ENCODE peak calls at places on chromosomes 7 and 10, in eight cellular contexts. H, L, A, O, Y, F, U and Q are unnamed samples.

GRCh38 chr10:132808568-132809236 is 22.8 kb upstream of the NKX6-2 start:
- DNase-seq in H (no peak), L (no peak), A (no peak), O (no peak), Y (no peak), F (no peak), U (no peak), Q (no peak)

GRCh38 chr7:31327071-31327470 is 13.5 kb downstream of the NEUROD6 start:
- DNase-seq in H (no peak), L (no peak), A (no peak), O (peak; percentile 23), Y (no peak), F (no peak), U (no peak), Q (no peak)

GRCh38 chr7:106121189-106121799 is 9.2 kb upstream of the SYPL1 start:
- DNase-seq in H (no peak), L (no peak), A (no peak), O (no peak), Y (no peak), F (no peak), U (no peak), Q (no peak)

GRCh38 chr10:71998119-71998839 is 34.1 kb downstream of the CHST3 start:
- DNase-seq in H (no peak), L (no peak), A (no peak), O (peak; percentile 15), Y (no peak), F (no peak), U (no peak), Q (no peak)

GRCh38 chr10:80921032-80921431 is 383.3 kb downstream of the SH2D4B start:
- DNase-seq in H (no peak), L (no peak), A (no peak), O (no peak), Y (no peak), F (no peak), U (no peak), Q (no peak)

GRCh38 chr10:114661212-114661611 is 3.1 kb upstream of the ABLIM1 start:
- DNase-seq in H (no peak), L (no peak), A (no peak), O (no peak), Y (no peak), F (no peak), U (no peak), Q (no peak)

GRCh38 chr7:1663857-1664651 is 6.0 kb upstream of the ELFN1 start:
- DNase-seq in H (no peak), L (no peak), A (no peak), O (no peak), Y (no peak), F (no peak), U (peak; percentile 9), Q (peak; percentile 8)

GRCh38 chr7:26397786-26398435 is 106.2 kb downstream of the SNX10 start:
- DNase-seq in H (peak; percentile 54), L (peak; percentile 19), A (no peak), O (no peak), Y (peak; percentile 65), F (no peak), U (no peak), Q (peak; percentile 32)

GRCh38 chr10:70899096-70899495 is 10.7 kb upstream of the PCBD1 start:
- DNase-seq in H (no peak), L (no peak), A (no peak), O (no peak), Y (no peak), F (no peak), U (no peak), Q (no peak)

GRCh38 chr10:89442347-89442746 is 28.0 kb downstream of the IFIT5 start:
- DNase-seq in H (no peak), L (no peak), A (no peak), O (no peak), Y (no peak), F (no peak), U (no peak), Q (no peak)

GRCh38 chr7:110050831-110051230 is 1040.1 kb upstream of the LRRN3 start:
- DNase-seq in H (no peak), L (no peak), A (no peak), O (no peak), Y (no peak), F (no peak), U (no peak), Q (no peak)

GRCh38 chr10:87642988-87643387 is 16.7 kb upstream of the PAPSS2 start:
- DNase-seq in H (no peak), L (no peak), A (no peak), O (no peak), Y (no peak), F (no peak), U (no peak), Q (no peak)

GRCh38 chr10:59508296-59508695 is 145.9 kb upstream of the FAM13C start:
- DNase-seq in H (no peak), L (no peak), A (no peak), O (peak; percentile 30), Y (no peak), F (no peak), U (no peak), Q (no peak)

GRCh38 chr7:40915061-40915460 is 780.3 kb downstream of the SUGCT start:
- DNase-seq in H (no peak), L (no peak), A (no peak), O (no peak), Y (no peak), F (no peak), U (no peak), Q (no peak)

GRCh38 chr10:114100848-114101741 is 57.4 kb downstream of the ADRB1 start:
- DNase-seq in H (peak; percentile 23), L (no peak), A (no peak), O (no peak), Y (no peak), F (peak; percentile 36), U (no peak), Q (no peak)

GRCh38 chr7:133358728-133359127 is 105.8 kb downstream of the EXOC4 start:
- DNase-seq in H (no peak), L (no peak), A (no peak), O (no peak), Y (no peak), F (no peak), U (no peak), Q (no peak)

GRCh38 chr10:91978585-91978984 is 55.0 kb downstream of the BTAF1 start:
- DNase-seq in H (no peak), L (no peak), A (no peak), O (no peak), Y (no peak), F (no peak), U (no peak), Q (no peak)

GRCh38 chr7:135768990-135769389 is 20.4 kb upstream of the FAM180A start:
- DNase-seq in H (no peak), L (no peak), A (no peak), O (no peak), Y (no peak), F (no peak), U (no peak), Q (no peak)

GRCh38 chr7:129368389-129368986 is 65.7 kb upstream of the STRIP2 start:
- DNase-seq in H (peak; percentile 73), L (peak; percentile 62), A (no peak), O (no peak), Y (no peak), F (peak; percentile 42), U (no peak), Q (no peak)

GRCh38 chr10:98423691-98424120 is 8.7 kb upstream of the PYROXD2 start:
- DNase-seq in H (no peak), L (no peak), A (no peak), O (no peak), Y (no peak), F (no peak), U (no peak), Q (no peak)

GRCh38 chr7:92595281-92595680 is 5.1 kb upstream of the FAM133B start:
- DNase-seq in H (no peak), L (no peak), A (no peak), O (peak; percentile 85), Y (no peak), F (no peak), U (no peak), Q (no peak)

GRCh38 chr7:13132314-13132713 is 444.9 kb downstream of the ARL4A start:
- DNase-seq in H (no peak), L (no peak), A (no peak), O (no peak), Y (no peak), F (no peak), U (no peak), Q (no peak)

GRCh38 chr7:52811537-52811936 is 223.9 kb upstream of the POM121L12 start:
- DNase-seq in H (no peak), L (no peak), A (no peak), O (no peak), Y (no peak), F (no peak), U (no peak), Q (no peak)

GRCh38 chr7:47202146-47202768 is 379.7 kb downstream of the TNS3 start:
- DNase-seq in H (no peak), L (no peak), A (no peak), O (no peak), Y (no peak), F (no peak), U (no peak), Q (no peak)

GRCh38 chr7:151830121-151830815 is 46.6 kb downstream of the PRKAG2 start:
- DNase-seq in H (no peak), L (no peak), A (no peak), O (no peak), Y (no peak), F (no peak), U (no peak), Q (no peak)

GRCh38 chr10:78977761-78978305 is 90.9 kb upstream of the ZMIZ1 start:
- DNase-seq in H (no peak), L (peak; percentile 20), A (no peak), O (peak; percentile 98), Y (no peak), F (peak; percentile 25), U (peak; percentile 82), Q (no peak)